ENCODE peak calls at places on chromosomes 11 and 22, in seven cellular contexts. One of them, this sample, is unnamed. For H3K4me1, the result is how much of the 10 kb centered on the place peaks cover.

GRCh38 chr11:83235825-83236224 is 42.3 kb downstream of the ANKRD42 start:
- DNase-seq in Peyer's patch: no peak
- DNase-seq in CD8-positive, alpha-beta T cell: no peak
- DNase-seq in body of pancreas: no peak
- DNase-seq in HepG2: no peak
- DNase-seq in right lobe of liver: no peak
- DNase-seq in breast epithelium: no peak
- DNase-seq in this sample: no peak

GRCh38 chr11:63445720-63446119 is 45.2 kb downstream of the PLAAT5 start:
- DNase-seq in Peyer's patch: no peak
- DNase-seq in body of pancreas: no peak
- DNase-seq in CD8-positive, alpha-beta T cell: no peak
- DNase-seq in breast epithelium: no peak
- DNase-seq in HepG2: no peak
- DNase-seq in right lobe of liver: no peak
- DNase-seq in this sample: no peak

GRCh38 chr22:46971141-46971775 is 208.8 kb downstream of the TBC1D22A start:
- DNase-seq in Peyer's patch: no peak
- DNase-seq in breast epithelium: no peak
- DNase-seq in body of pancreas: peak
- DNase-seq in HepG2: no peak
- DNase-seq in right lobe of liver: no peak
- DNase-seq in CD8-positive, alpha-beta T cell: no peak
- DNase-seq in this sample: peak

GRCh38 chr22:24433001-24433867 is 5.8 kb downstream of the ADORA2A start:
- DNase-seq in right lobe of liver: no peak
- DNase-seq in HepG2: no peak
- DNase-seq in Peyer's patch: peak
- DNase-seq in breast epithelium: no peak
- DNase-seq in body of pancreas: no peak
- DNase-seq in CD8-positive, alpha-beta T cell: no peak
- DNase-seq in this sample: no peak

GRCh38 chr11:131999084-131999483 is 628.7 kb downstream of the NTM start:
- DNase-seq in HepG2: no peak
- DNase-seq in breast epithelium: no peak
- DNase-seq in Peyer's patch: no peak
- DNase-seq in body of pancreas: no peak
- DNase-seq in CD8-positive, alpha-beta T cell: no peak
- DNase-seq in right lobe of liver: no peak
- DNase-seq in this sample: no peak

GRCh38 chr22:43412808-43413785 is 1.3 kb downstream of the MPPED1 start:
- DNase-seq in right lobe of liver: no peak
- DNase-seq in HepG2: no peak
- DNase-seq in body of pancreas: no peak
- DNase-seq in CD8-positive, alpha-beta T cell: no peak
- DNase-seq in Peyer's patch: no peak
- DNase-seq in breast epithelium: no peak
- DNase-seq in this sample: no peak

GRCh38 chr11:72267956-72268617 is 24.1 kb upstream of the PHOX2A start:
- DNase-seq in right lobe of liver: no peak
- DNase-seq in breast epithelium: no peak
- DNase-seq in CD8-positive, alpha-beta T cell: no peak
- DNase-seq in Peyer's patch: no peak
- DNase-seq in HepG2: no peak
- DNase-seq in body of pancreas: no peak
- DNase-seq in this sample: no peak

GRCh38 chr11:126790550-126790981 is 210.0 kb downstream of the KIRREL3 start:
- DNase-seq in HepG2: no peak
- DNase-seq in Peyer's patch: no peak
- DNase-seq in breast epithelium: no peak
- DNase-seq in CD8-positive, alpha-beta T cell: no peak
- DNase-seq in right lobe of liver: no peak
- DNase-seq in body of pancreas: no peak
- DNase-seq in this sample: no peak

GRCh38 chr11:26846222-26846621 is 124.4 kb upstream of the SLC5A12 start:
- DNase-seq in HepG2: no peak
- DNase-seq in body of pancreas: no peak
- DNase-seq in breast epithelium: no peak
- DNase-seq in Peyer's patch: no peak
- DNase-seq in CD8-positive, alpha-beta T cell: no peak
- DNase-seq in right lobe of liver: no peak
- DNase-seq in this sample: no peak

GRCh38 chr11:77151804-77152513 is 23.9 kb downstream of the MYO7A start:
- DNase-seq in HepG2: no peak
- DNase-seq in CD8-positive, alpha-beta T cell: peak
- DNase-seq in Peyer's patch: no peak
- DNase-seq in breast epithelium: no peak
- DNase-seq in right lobe of liver: no peak
- DNase-seq in body of pancreas: no peak
- DNase-seq in this sample: no peak

GRCh38 chr11:67194096-67194495 is 72.2 kb upstream of the GRK2 start:
- DNase-seq in CD8-positive, alpha-beta T cell: no peak
- DNase-seq in right lobe of liver: no peak
- DNase-seq in HepG2: no peak
- DNase-seq in body of pancreas: no peak
- DNase-seq in breast epithelium: no peak
- DNase-seq in Peyer's patch: no peak
- DNase-seq in this sample: no peak

GRCh38 chr11:104967493-104968364 is 645 bp downstream of the CASP4 start:
- DNase-seq in Peyer's patch: no peak
- DNase-seq in right lobe of liver: no peak
- DNase-seq in HepG2: no peak
- DNase-seq in breast epithelium: no peak
- DNase-seq in body of pancreas: no peak
- DNase-seq in CD8-positive, alpha-beta T cell: no peak
- DNase-seq in this sample: no peak

GRCh38 chr11:15947681-15948648 is 408.4 kb downstream of the SOX6 start:
- DNase-seq in right lobe of liver: peak
- DNase-seq in Peyer's patch: no peak
- DNase-seq in breast epithelium: no peak
- DNase-seq in body of pancreas: peak
- DNase-seq in CD8-positive, alpha-beta T cell: no peak
- DNase-seq in HepG2: peak
- DNase-seq in this sample: no peak

GRCh38 chr22:31944700-31945477 is 554 bp downstream of the YWHAH start:
- DNase-seq in HepG2: no peak
- DNase-seq in CD8-positive, alpha-beta T cell: no peak
- DNase-seq in breast epithelium: peak
- DNase-seq in body of pancreas: peak
- DNase-seq in right lobe of liver: peak
- DNase-seq in Peyer's patch: peak
- DNase-seq in this sample: peak

GRCh38 chr11:3189886-3190583 is 24.9 kb upstream of the OSBPL5 start:
- DNase-seq in CD8-positive, alpha-beta T cell: no peak
- DNase-seq in right lobe of liver: no peak
- DNase-seq in Peyer's patch: no peak
- DNase-seq in breast epithelium: no peak
- DNase-seq in HepG2: no peak
- DNase-seq in body of pancreas: no peak
- DNase-seq in this sample: no peak

GRCh38 chr11:43359432-43359818 is 705 bp downstream of the TTC17 start:
- DNase-seq in HepG2: peak
- DNase-seq in body of pancreas: no peak
- DNase-seq in Peyer's patch: no peak
- DNase-seq in right lobe of liver: no peak
- DNase-seq in CD8-positive, alpha-beta T cell: no peak
- DNase-seq in breast epithelium: no peak
- DNase-seq in this sample: no peak

GRCh38 chr11:98365941-98366340 is 654.8 kb upstream of the CNTN5 start:
- DNase-seq in body of pancreas: no peak
- DNase-seq in HepG2: no peak
- DNase-seq in right lobe of liver: no peak
- DNase-seq in CD8-positive, alpha-beta T cell: no peak
- DNase-seq in breast epithelium: no peak
- DNase-seq in Peyer's patch: no peak
- DNase-seq in this sample: no peak
- H3K4me1 ChIP-seq in body of pancreas: under half
- H3K4me1 ChIP-seq in HepG2: under half
- H3K4me1 ChIP-seq in right lobe of liver: under half
- H3K4me1 ChIP-seq in CD8-positive, alpha-beta T cell: under half
- H3K4me1 ChIP-seq in breast epithelium: under half
- H3K4me1 ChIP-seq in Peyer's patch: under half
- H3K4me1 ChIP-seq in this sample: under half

GRCh38 chr11:61700221-61700620 is 20.0 kb downstream of the DAGLA start:
- DNase-seq in CD8-positive, alpha-beta T cell: no peak
- DNase-seq in HepG2: peak
- DNase-seq in Peyer's patch: peak
- DNase-seq in breast epithelium: peak
- DNase-seq in body of pancreas: peak
- DNase-seq in right lobe of liver: no peak
- DNase-seq in this sample: no peak

GRCh38 chr11:61701298-61701993 is 21.3 kb downstream of the DAGLA start:
- DNase-seq in Peyer's patch: no peak
- DNase-seq in right lobe of liver: no peak
- DNase-seq in body of pancreas: peak
- DNase-seq in HepG2: peak
- DNase-seq in breast epithelium: no peak
- DNase-seq in CD8-positive, alpha-beta T cell: no peak
- DNase-seq in this sample: no peak

GRCh38 chr11:61698173-61698965 is 18.2 kb downstream of the DAGLA start:
- DNase-seq in CD8-positive, alpha-beta T cell: no peak
- DNase-seq in right lobe of liver: no peak
- DNase-seq in HepG2: no peak
- DNase-seq in breast epithelium: no peak
- DNase-seq in Peyer's patch: no peak
- DNase-seq in body of pancreas: peak
- DNase-seq in this sample: no peak

GRCh38 chr11:61700720-61701119 is 20.5 kb downstream of the DAGLA start:
- DNase-seq in breast epithelium: no peak
- DNase-seq in body of pancreas: no peak
- DNase-seq in CD8-positive, alpha-beta T cell: no peak
- DNase-seq in right lobe of liver: no peak
- DNase-seq in Peyer's patch: no peak
- DNase-seq in HepG2: no peak
- DNase-seq in this sample: no peak

GRCh38 chr11:61699737-61700160 is 19.6 kb downstream of the DAGLA start:
- DNase-seq in breast epithelium: peak
- DNase-seq in Peyer's patch: peak
- DNase-seq in right lobe of liver: no peak
- DNase-seq in HepG2: no peak
- DNase-seq in body of pancreas: peak
- DNase-seq in CD8-positive, alpha-beta T cell: no peak
- DNase-seq in this sample: peak
- H3K4me1 ChIP-seq in breast epithelium: half or more
- H3K4me1 ChIP-seq in Peyer's patch: under half
- H3K4me1 ChIP-seq in right lobe of liver: under half
- H3K4me1 ChIP-seq in HepG2: under half
- H3K4me1 ChIP-seq in body of pancreas: half or more
- H3K4me1 ChIP-seq in CD8-positive, alpha-beta T cell: under half
- H3K4me1 ChIP-seq in this sample: half or more

GRCh38 chr11:64765841-64766682 is 6.3 kb upstream of the PYGM start:
- DNase-seq in body of pancreas: peak
- DNase-seq in CD8-positive, alpha-beta T cell: no peak
- DNase-seq in breast epithelium: no peak
- DNase-seq in Peyer's patch: no peak
- DNase-seq in right lobe of liver: no peak
- DNase-seq in HepG2: no peak
- DNase-seq in this sample: no peak

GRCh38 chr11:64765291-64765803 is 5.6 kb upstream of the PYGM start:
- DNase-seq in right lobe of liver: no peak
- DNase-seq in Peyer's patch: peak
- DNase-seq in CD8-positive, alpha-beta T cell: no peak
- DNase-seq in body of pancreas: peak
- DNase-seq in breast epithelium: no peak
- DNase-seq in HepG2: no peak
- DNase-seq in this sample: no peak

GRCh38 chr11:64763804-64764611 is 4.2 kb upstream of the PYGM start:
- DNase-seq in breast epithelium: no peak
- DNase-seq in HepG2: no peak
- DNase-seq in right lobe of liver: no peak
- DNase-seq in Peyer's patch: no peak
- DNase-seq in CD8-positive, alpha-beta T cell: peak
- DNase-seq in body of pancreas: peak
- DNase-seq in this sample: no peak

GRCh38 chr11:64762916-64763803 is 3.4 kb upstream of the PYGM start:
- DNase-seq in breast epithelium: no peak
- DNase-seq in right lobe of liver: no peak
- DNase-seq in body of pancreas: peak
- DNase-seq in Peyer's patch: no peak
- DNase-seq in CD8-positive, alpha-beta T cell: no peak
- DNase-seq in HepG2: no peak
- DNase-seq in this sample: no peak

GRCh38 chr11:64764753-64765152 is 5.0 kb upstream of the PYGM start:
- DNase-seq in CD8-positive, alpha-beta T cell: no peak
- DNase-seq in body of pancreas: peak
- DNase-seq in right lobe of liver: no peak
- DNase-seq in Peyer's patch: no peak
- DNase-seq in HepG2: no peak
- DNase-seq in breast epithelium: no peak
- DNase-seq in this sample: no peak
- H3K4me1 ChIP-seq in CD8-positive, alpha-beta T cell: half or more
- H3K4me1 ChIP-seq in body of pancreas: under half
- H3K4me1 ChIP-seq in right lobe of liver: under half
- H3K4me1 ChIP-seq in Peyer's patch: under half
- H3K4me1 ChIP-seq in HepG2: under half
- H3K4me1 ChIP-seq in breast epithelium: under half
- H3K4me1 ChIP-seq in this sample: half or more

GRCh38 chr11:125166903-125167291 is 2.3 kb downstream of the PKNOX2 start:
- DNase-seq in HepG2: no peak
- DNase-seq in Peyer's patch: peak
- DNase-seq in right lobe of liver: no peak
- DNase-seq in CD8-positive, alpha-beta T cell: no peak
- DNase-seq in breast epithelium: no peak
- DNase-seq in body of pancreas: no peak
- DNase-seq in this sample: no peak

GRCh38 chr11:125165111-125165663 is 636 bp downstream of the PKNOX2 start:
- DNase-seq in Peyer's patch: no peak
- DNase-seq in right lobe of liver: no peak
- DNase-seq in CD8-positive, alpha-beta T cell: no peak
- DNase-seq in HepG2: no peak
- DNase-seq in body of pancreas: peak
- DNase-seq in breast epithelium: no peak
- DNase-seq in this sample: peak

GRCh38 chr11:125165664-125166346 is 1.3 kb downstream of the PKNOX2 start:
- DNase-seq in HepG2: no peak
- DNase-seq in CD8-positive, alpha-beta T cell: no peak
- DNase-seq in body of pancreas: no peak
- DNase-seq in breast epithelium: no peak
- DNase-seq in Peyer's patch: peak
- DNase-seq in right lobe of liver: no peak
- DNase-seq in this sample: no peak

GRCh38 chr11:125167292-125167953 is 2.9 kb downstream of the PKNOX2 start:
- DNase-seq in body of pancreas: peak
- DNase-seq in CD8-positive, alpha-beta T cell: no peak
- DNase-seq in breast epithelium: no peak
- DNase-seq in right lobe of liver: no peak
- DNase-seq in HepG2: no peak
- DNase-seq in Peyer's patch: peak
- DNase-seq in this sample: peak

DNA sequence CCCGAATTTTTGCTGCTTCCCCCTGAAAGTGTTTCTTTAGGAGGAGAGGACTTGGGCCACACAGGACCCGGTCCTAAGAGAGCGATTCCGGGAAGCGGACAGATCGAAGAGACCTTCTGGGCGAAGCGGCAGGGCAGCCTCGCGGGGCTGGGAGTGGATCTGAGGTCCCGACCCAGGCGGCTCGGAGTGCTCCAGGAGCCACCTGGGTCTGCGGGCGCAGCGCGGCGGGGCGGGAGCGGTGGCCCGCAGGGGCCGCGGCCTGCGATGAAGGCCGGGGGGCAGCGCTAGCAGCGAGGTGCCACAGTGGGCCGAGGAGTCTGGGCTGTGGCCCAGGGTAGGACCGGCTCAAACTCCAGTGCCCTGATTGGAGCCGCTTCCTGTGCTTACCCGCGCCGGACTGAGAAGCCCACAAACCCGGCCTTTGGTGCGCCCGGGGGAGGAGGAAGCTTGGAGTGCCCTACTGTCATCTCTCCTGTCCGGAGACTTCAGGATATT is 1.8 kb downstream of the PKNOX2 start:
- DNase-seq in right lobe of liver: no peak
- DNase-seq in body of pancreas: peak
- DNase-seq in breast epithelium: no peak
- DNase-seq in CD8-positive, alpha-beta T cell: no peak
- DNase-seq in HepG2: no peak
- DNase-seq in Peyer's patch: peak
- DNase-seq in this sample: peak
- H3K4me1 ChIP-seq in right lobe of liver: under half
- H3K4me1 ChIP-seq in body of pancreas: half or more
- H3K4me1 ChIP-seq in breast epithelium: under half
- H3K4me1 ChIP-seq in CD8-positive, alpha-beta T cell: under half
- H3K4me1 ChIP-seq in HepG2: under half
- H3K4me1 ChIP-seq in Peyer's patch: under half
- H3K4me1 ChIP-seq in this sample: half or more

This sample was measured in left ventricle myocardium inferior.